ENCODE peak calls at places on chromosomes 5 and 9, in five cellular contexts. T, U, D, I and H are unnamed samples.

GRCh38 chr5:176648467-176649194 is 1.3 kb downstream of the TSPAN17 start:
- DNase-seq in D (no peak), T (no peak), U (no peak), I (no peak), H (no peak)

GRCh38 chr5:10306806-10307205 is 896 bp downstream of the CMBL start:
- DNase-seq in U (no peak), D (no peak), T (no peak), I (no peak), H (peak; percentile 60)

GRCh38 chr5:111968459-111968858 is 211.5 kb upstream of the NREP start:
- DNase-seq in D (peak; percentile 18), I (no peak), U (no peak), T (no peak), H (peak; percentile 55)

GRCh38 chr5:171898879-171899278 is 107.6 kb downstream of the FBXW11 start:
- DNase-seq in U (no peak), D (no peak), I (no peak), T (no peak), H (no peak)

GRCh38 chr5:149616727-149617284 is 35.5 kb downstream of the ARHGEF37 start:
- DNase-seq in D (no peak), U (no peak), I (no peak), T (no peak), H (no peak)

GRCh38 chr5:6291961-6292360 is 86.4 kb downstream of the MED10 start:
- DNase-seq in I (peak; percentile 28), U (peak; percentile 18), D (no peak), T (peak; percentile 69), H (no peak)

GRCh38 chr5:99034336-99034735 is 105.5 kb upstream of the CHD1 start:
- DNase-seq in I (no peak), T (no peak), D (no peak), U (no peak), H (no peak)

GRCh38 chr5:107290780-107291398 is 379.8 kb downstream of the EFNA5 start:
- DNase-seq in I (no peak), T (no peak), D (no peak), U (no peak), H (no peak)

GRCh38 chr9:97628668-97629067 is 4.5 kb downstream of the TSTD2 start:
- DNase-seq in T (peak; percentile 60), U (no peak), D (no peak), I (no peak), H (no peak)

GRCh38 chr9:79353856-79354520 is 217.8 kb upstream of the TLE4 start:
- DNase-seq in T (no peak), D (peak; percentile 57), U (peak; percentile 27), I (no peak), H (no peak)

GRCh38 chr5:151357792-151358191 is 10.4 kb upstream of the SLC36A2 start:
- DNase-seq in T (no peak), D (no peak), U (no peak), I (no peak), H (no peak)

GRCh38 chr9:130665431-130666392 is 1.3 kb downstream of the PRDM12 start:
- DNase-seq in D (no peak), T (peak; percentile 92), I (no peak), U (no peak), H (peak; percentile 92)

GRCh38 chr5:80346055-80346454 is 26.3 kb downstream of the SPZ1 start:
- DNase-seq in T (peak; percentile 33), U (peak; percentile 46), D (peak; percentile 34), I (peak; percentile 52), H (peak; percentile 57)

GRCh38 chr9:82445556-82445955 is 457.0 kb downstream of the SPATA31D1 start:
- DNase-seq in D (no peak), T (no peak), I (no peak), U (no peak), H (no peak)

GRCh38 chr5:175813943-175814630 is 57.3 kb upstream of the CPLX2 start:
- DNase-seq in I (no peak), T (no peak), D (no peak), U (no peak), H (no peak)

GRCh38 chr9:96062051-96062450 is 186.6 kb downstream of the ERCC6L2 start:
- DNase-seq in I (no peak), T (no peak), U (no peak), D (peak; percentile 43), H (no peak)

GRCh38 chr9:9904021-9904420 is 708.8 kb downstream of the PTPRD start:
- DNase-seq in U (no peak), D (no peak), I (peak; percentile 38), T (no peak), H (no peak)

GRCh38 chr9:133701981-133702797 is 36.0 kb downstream of the SARDH start:
- DNase-seq in I (peak; percentile 88), U (no peak), T (no peak), D (no peak), H (peak; percentile 84)

GRCh38 chr5:177462702-177463101 is 10.7 kb downstream of the DBN1 start:
- DNase-seq in U (no peak), D (no peak), I (no peak), T (no peak), H (no peak)

GRCh38 chr9:33718987-33719386 is 76.4 kb upstream of the PRSS3 start:
- DNase-seq in T (no peak), I (no peak), U (no peak), D (no peak), H (peak; percentile 86)

GRCh38 chr5:154368041-154368800 is 77.6 kb upstream of the SAP30L start:
- DNase-seq in U (peak; percentile 84), I (no peak), T (peak; percentile 83), D (peak; percentile 83), H (peak; percentile 94)

GRCh38 chr5:77550416-77550815 is 58.3 kb upstream of the WDR41 start:
- DNase-seq in T (no peak), U (no peak), I (no peak), D (no peak), H (no peak)

GRCh38 chr9:76191493-76191892 is 202.7 kb downstream of the RFK start:
- DNase-seq in I (no peak), D (no peak), U (no peak), T (no peak), H (no peak)

GRCh38 chr5:18772475-18772874 is 1138.2 kb downstream of the TAF11L14 start:
- DNase-seq in T (peak; percentile 10), U (peak; percentile 37), I (no peak), D (peak; percentile 12), H (no peak)

GRCh38 chr5:114360816-114361723 is 800 bp upstream of the KCNN2 start:
- DNase-seq in U (peak; percentile 2), T (peak; percentile 93), D (peak; percentile 33), I (no peak), H (peak; percentile 60)

GRCh38 chr9:109705515-109705914 is 74.5 kb upstream of the PALM2AKAP2 start:
- DNase-seq in I (peak; percentile 2), D (peak; percentile 57), T (peak; percentile 31), U (peak; percentile 46), H (peak; percentile 58)

GRCh38 chr5:40991168-40991980 is 79.8 kb downstream of the MROH2B start:
- DNase-seq in U (peak; percentile 29), D (peak; percentile 51), T (no peak), I (no peak), H (no peak)

GRCh38 chr5:54868511-54869483 is 116.6 kb downstream of the ESM1 start:
- DNase-seq in U (no peak), T (no peak), I (no peak), D (no peak), H (no peak)

GRCh38 chr9:37916471-37917314 is 12.8 kb upstream of the SLC25A51 start:
- DNase-seq in U (no peak), T (no peak), D (no peak), I (no peak), H (peak; percentile 66)

GRCh38 chr9:69028754-69029153 is 6.8 kb upstream of the FXN start:
- DNase-seq in T (no peak), I (no peak), D (no peak), U (no peak), H (no peak)

DNA sequence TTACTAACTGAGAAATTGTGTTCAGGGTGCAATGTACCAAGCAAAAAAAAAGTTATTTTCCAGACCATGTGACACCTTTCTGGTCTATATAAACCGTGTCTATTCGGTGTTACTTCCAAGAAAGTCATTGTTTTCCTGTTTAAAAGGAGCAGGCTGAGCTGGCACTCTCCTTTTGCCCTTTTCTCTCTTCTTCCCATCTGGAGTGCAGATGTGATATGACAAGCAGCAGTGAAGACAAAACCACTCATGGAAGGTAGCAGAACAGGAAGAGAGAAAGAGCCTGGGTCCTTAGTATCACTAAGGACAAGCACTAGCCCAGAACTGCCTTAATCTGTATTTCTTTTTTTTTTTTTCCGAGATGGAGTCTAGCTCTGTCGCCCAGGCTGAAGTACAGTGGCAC is 25.6 kb downstream of the LYRM7 start:
- DNase-seq in I (no peak), U (no peak), D (no peak), T (no peak), H (no peak)
- H3K4me2 ChIP-seq in I (no peak overlapping the region), U (no peak overlapping the region), D (no peak overlapping the region), T (no peak overlapping the region), H (no peak overlapping the region)

GRCh38 chr9:137198051-137198747 is 2.3 kb downstream of the TPRN start:
- DNase-seq in I (no peak), D (no peak), T (no peak), U (no peak), H (no peak)
- H3K4me3 ChIP-seq in I (no peak overlapping the region), D (no peak overlapping the region), T (no peak overlapping the region), U (no peak overlapping the region), H (peak overlapping the region; percentile 70)

GRCh38 chr5:109744261-109744660 is 54.5 kb downstream of the MAN2A1 start:
- DNase-seq in T (no peak), I (no peak), U (no peak), D (no peak), H (no peak)
- H3K4me1 ChIP-seq in T (peaks cover 54% of the 10 kb centered on the region), I (no peaks in the 10 kb centered on the region), U (peaks cover 19% of the 10 kb centered on the region), D (peaks cover 4% of the 10 kb centered on the region), H (peaks cover 37% of the 10 kb centered on the region)

GRCh38 chr9:136824496-136825225 is 16.9 kb downstream of the RABL6 start:
- DNase-seq in T (no peak), U (no peak), D (no peak), I (no peak), H (no peak)

GRCh38 chr9:136823136-136824046 is 15.6 kb downstream of the RABL6 start:
- DNase-seq in D (no peak), I (no peak), U (no peak), T (no peak), H (no peak)

GRCh38 chr9:136821333-136822031 is 13.7 kb downstream of the RABL6 start:
- DNase-seq in D (peak; percentile 33), T (peak; percentile 75), I (no peak), U (no peak), H (no peak)

GRCh38 chr9:136825295-136826187 is 16.7 kb upstream of the AJM1 start:
- DNase-seq in T (no peak), I (no peak), D (no peak), U (no peak), H (no peak)

DNA sequence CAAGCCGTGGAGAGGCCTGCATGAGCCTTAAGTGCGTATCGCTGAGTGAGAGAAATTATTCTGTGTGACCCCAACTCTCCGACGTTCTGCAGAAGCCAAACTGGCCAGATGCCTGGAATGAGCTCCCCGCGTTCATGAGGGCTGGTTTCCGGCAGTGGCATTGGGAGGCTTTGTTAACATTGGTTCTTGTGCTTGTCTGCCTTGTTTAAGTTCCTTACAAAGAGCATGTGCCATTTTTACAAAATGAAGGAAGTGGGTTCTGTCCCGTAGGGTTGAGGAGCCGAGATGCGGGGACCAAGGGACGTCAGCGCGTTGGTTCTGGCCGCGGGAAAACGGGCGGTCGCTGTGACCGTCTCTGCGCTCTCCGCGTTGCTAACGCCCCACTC is 13.2 kb downstream of the RABL6 start:
- DNase-seq in I (no peak), D (peak; percentile 33), T (peak; percentile 41), U (no peak), H (no peak)
- H3K4me2 ChIP-seq in I (no peak overlapping the region), D (no peak overlapping the region), T (peak overlapping the region; percentile 97), U (no peak overlapping the region), H (peak overlapping the region; percentile 33)